ENCODE peak calls at places on chromosome 10, in eight cellular contexts. G is SK-N-DZ; Y is hippocampal formation; T is SK-N-SH; A is cardiac fibroblast; H is posterior cingulate gyrus; B is D341Med; D is activated effector memory CD4-positive, alpha-beta T cell treated with anti-CD3 and anti-CD28 coated beads, Interleukin-2, amount 50 U/mL, for 16 hours. I is an unnamed sample.

GRCh38 chr10:132297521-132297920 is 10.2 kb downstream of the STK32C start:
- DNase-seq in D (peak), G (peak), T (no peak), B (no peak), H (no peak), A (no peak), Y (no peak), I (no peak)

GRCh38 chr10:91691255-91691654 is 58.4 kb upstream of the PPP1R3C start:
- DNase-seq in D (no peak), H (no peak), T (no peak), B (no peak), A (no peak), G (no peak), Y (no peak), I (no peak)

GRCh38 chr10:99571816-99572215 is 39.1 kb downstream of the NKX2-3 start:
- DNase-seq in A (no peak), Y (no peak), H (no peak), D (no peak), T (no peak), G (no peak), B (no peak), I (no peak)

GRCh38 chr10:51602326-51602725 is 97.1 kb downstream of the CSTF2T start:
- DNase-seq in D (no peak), H (no peak), B (no peak), A (peak), T (no peak), Y (no peak), G (no peak), I (no peak)

GRCh38 chr10:113169853-113170455 is 219.9 kb downstream of the TCF7L2 start:
- DNase-seq in B (no peak), Y (no peak), D (no peak), H (no peak), G (no peak), T (no peak), A (no peak), I (no peak)

GRCh38 chr10:29675984-29676383 is 41.2 kb upstream of the SVIL start:
- DNase-seq in T (no peak), D (no peak), B (no peak), A (no peak), Y (no peak), H (no peak), G (no peak), I (no peak)

GRCh38 chr10:18216482-18216881 is 76.3 kb downstream of the CACNB2 start:
- DNase-seq in B (no peak), Y (no peak), D (no peak), A (peak), G (no peak), H (no peak), T (peak), I (peak)

GRCh38 chr10:36739884-36740445 is 385.4 kb upstream of the ANKRD30A start:
- DNase-seq in D (no peak), T (no peak), G (no peak), B (no peak), H (no peak), Y (no peak), A (no peak), I (no peak)

GRCh38 chr10:28243923-28244322 is 58.9 kb downstream of the MPP7 start:
- DNase-seq in D (no peak), Y (no peak), B (no peak), G (no peak), T (no peak), A (no peak), H (no peak), I (no peak)

GRCh38 chr10:119441151-119441821 is 101.2 kb downstream of the RGS10 start:
- DNase-seq in G (no peak), D (no peak), H (no peak), T (no peak), B (no peak), A (peak), Y (no peak), I (no peak)